ENCODE peak calls at places on chromosomes 13 and 19, in seven cellular contexts. T, M, U, K, D, C and F are unnamed samples.

GRCh38 chr13:42119091-42119490 is 70.6 kb downstream of the DGKH start:
- DNase-seq in T (no peak), M (no peak), U (no peak), K (no peak), D (no peak), C (no peak), F (no peak)

GRCh38 chr19:33040994-33041827 is 23.5 kb downstream of the RHPN2 start:
- DNase-seq in T (peak), M (no peak), U (no peak), K (no peak), D (no peak), C (no peak), F (no peak)

GRCh38 chr19:48568345-48568886 is 16.4 kb downstream of the SULT2B1 start:
- DNase-seq in T (peak), M (no peak), U (peak), K (peak), D (peak), C (peak), F (peak)

GRCh38 chr19:5103812-5104410 is 135.0 kb downstream of the KDM4B start:
- DNase-seq in T (no peak), M (no peak), U (no peak), K (no peak), D (no peak), C (no peak), F (no peak)

GRCh38 chr19:48415395-48415794 is 21.9 kb downstream of the GRIN2D start:
- DNase-seq in T (peak), M (no peak), U (peak), K (no peak), D (peak), C (peak), F (no peak)

GRCh38 chr13:70938462-70938861 is 830.2 kb upstream of the KLHL1 start:
- DNase-seq in T (no peak), M (no peak), U (no peak), K (no peak), D (no peak), C (no peak), F (no peak)

GRCh38 chr19:9958451-9958850 is 22.1 kb upstream of the OLFM2 start:
- DNase-seq in T (no peak), M (no peak), U (peak), K (no peak), D (no peak), C (no peak), F (no peak)

GRCh38 chr13:73849292-73849691 is 284.9 kb downstream of the KLF12 start:
- DNase-seq in T (peak), M (no peak), U (peak), K (no peak), D (no peak), C (no peak), F (no peak)

GRCh38 chr13:50589651-50590054 is 253.8 kb downstream of the DLEU7 start:
- DNase-seq in T (peak), M (no peak), U (peak), K (no peak), D (no peak), C (no peak), F (no peak)

GRCh38 chr19:47540748-47541147 is 25.9 kb upstream of the NAPA start:
- DNase-seq in T (no peak), M (no peak), U (peak), K (no peak), D (no peak), C (no peak), F (no peak)

GRCh38 chr13:74290324-74290773 is 156.1 kb upstream of the KLF12 start:
- DNase-seq in T (peak), M (no peak), U (peak), K (no peak), D (no peak), C (no peak), F (no peak)

GRCh38 chr19:28289294-28290063 is 923.5 kb downstream of the UQCRFS1 start:
- DNase-seq in T (no peak), M (no peak), U (no peak), K (no peak), D (no peak), C (no peak), F (no peak)

GRCh38 chr13:48431987-48432615 is 19.2 kb upstream of the LPAR6 start:
- DNase-seq in T (no peak), M (no peak), U (peak), K (no peak), D (no peak), C (no peak), F (no peak)

GRCh38 chr19:16261584-16262370 is 62.8 kb upstream of the KLF2 start:
- DNase-seq in T (no peak), M (no peak), U (no peak), K (no peak), D (no peak), C (no peak), F (no peak)

GRCh38 chr19:45477713-45478453 is 10.1 kb downstream of the FOSB start:
- DNase-seq in T (peak), M (no peak), U (no peak), K (no peak), D (no peak), C (no peak), F (no peak)

DNA sequence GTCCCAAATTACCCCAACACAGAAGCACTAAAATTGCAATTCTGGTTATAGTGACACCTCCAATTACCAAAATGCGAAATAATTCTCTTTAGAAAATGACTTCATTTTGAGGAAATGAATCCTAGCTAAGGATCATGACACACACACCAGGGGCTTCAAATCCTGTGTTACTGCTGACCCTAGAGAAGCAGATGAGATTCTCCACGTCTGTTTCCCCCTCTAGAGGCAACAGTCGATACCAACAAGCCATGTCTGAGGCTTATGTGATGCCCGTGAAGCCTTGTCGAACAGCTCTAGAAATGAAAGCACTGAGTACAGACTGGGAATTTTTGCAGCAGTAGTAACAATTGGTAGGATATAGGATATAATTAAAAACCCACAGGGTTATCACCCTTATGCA is 153.6 kb upstream of the TMTC4 start:
- DNase-seq in T (no peak), M (no peak), U (no peak), K (no peak), D (no peak), C (no peak), F (no peak)
- TF ChIP-seq CTCF in T (no peak), M (peak), U (no peak), K (no peak), D (no peak), C (no peak), F (peak)

GRCh38 chr19:13883665-13884064 is 6.7 kb downstream of the NANOS3 start:
- DNase-seq in T (no peak), M (no peak), U (no peak), K (no peak), D (no peak), C (no peak), F (no peak)
- TF ChIP-seq CTCF in T (no peak), M (peak), U (no peak), K (no peak), D (no peak), C (no peak), F (peak)

GRCh38 chr13:85430216-85430615 is 369.0 kb downstream of the SLITRK6 start:
- DNase-seq in T (no peak), M (no peak), U (no peak), K (no peak), D (no peak), C (no peak), F (no peak)
- TF ChIP-seq CTCF in T (no peak), M (no peak), U (no peak), K (no peak), D (no peak), C (no peak), F (no peak)

DNA sequence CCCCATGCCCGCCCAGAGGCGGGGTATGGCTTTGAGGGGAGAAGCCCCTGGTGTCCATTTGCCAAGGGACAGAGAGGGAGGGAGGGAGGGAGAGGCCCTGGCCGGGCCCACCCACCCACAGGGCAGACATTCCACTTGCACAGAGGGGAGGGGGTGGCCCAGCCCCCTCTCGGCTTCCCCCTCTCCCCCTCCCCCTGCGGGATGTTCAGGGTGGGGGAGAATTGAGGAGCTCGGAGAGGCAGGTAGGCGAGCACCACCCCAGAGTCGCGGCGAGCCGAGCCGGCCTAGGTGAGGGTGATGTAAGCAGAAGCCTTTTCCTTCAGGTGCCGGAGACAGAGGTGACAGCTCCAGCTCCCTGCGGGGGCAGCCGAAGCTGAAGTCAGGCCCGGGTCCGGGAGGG is 12.2 kb downstream of the DPF1 start:
- DNase-seq in T (no peak), M (no peak), U (no peak), K (no peak), D (no peak), C (no peak), F (no peak)
- TF ChIP-seq CTCF in T (no peak), M (no peak), U (no peak), K (no peak), D (no peak), C (no peak), F (no peak)

DNA sequence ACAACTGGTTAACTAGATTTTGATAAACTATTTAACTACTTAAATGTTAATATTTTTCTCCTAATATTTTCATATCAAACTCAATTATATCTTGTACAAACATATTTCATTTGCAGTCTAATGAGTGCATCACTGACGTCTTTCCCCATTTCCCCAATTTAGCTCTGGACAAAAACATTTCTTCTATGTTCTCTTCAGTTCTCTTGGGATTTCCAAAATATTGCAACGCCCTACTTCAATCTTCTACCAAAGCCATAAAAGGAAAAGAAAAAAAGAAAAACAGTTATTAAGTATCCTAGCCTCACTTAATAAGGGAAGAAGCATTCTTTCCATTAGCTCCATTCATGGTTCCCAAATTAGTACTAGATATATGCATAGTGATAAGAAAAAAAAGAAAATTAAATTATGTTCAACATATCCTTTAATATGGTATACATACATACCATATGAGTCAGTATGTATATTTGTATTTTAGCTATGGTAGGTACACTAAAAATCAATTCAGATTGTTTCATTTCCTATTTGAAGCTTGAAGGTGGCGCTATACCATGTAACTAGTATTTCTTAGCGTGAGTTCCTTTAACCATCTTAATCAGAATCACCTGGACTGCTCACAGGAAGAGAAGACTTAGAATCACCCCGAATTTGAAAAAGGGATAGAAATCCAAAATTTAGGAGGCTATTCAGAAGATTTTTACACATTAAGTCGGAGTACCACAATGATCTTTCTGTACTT is 9.9 kb downstream of the FBXL3 start:
- DNase-seq in T (no peak), M (no peak), U (no peak), K (no peak), D (no peak), C (no peak), F (no peak)
- TF ChIP-seq CTCF in T (no peak), M (no peak), U (no peak), K (no peak), D (no peak), C (no peak), F (no peak)

GRCh38 chr19:2540646-2541454 is 64.9 kb downstream of the GADD45B start:
- DNase-seq in T (peak), M (peak), U (peak), K (peak), D (peak), C (peak), F (peak)
- TF ChIP-seq CTCF in T (no peak), M (peak), U (peak), K (peak), D (peak), C (no peak), F (peak)

GRCh38 chr19:11160119-11160768 is 4.7 kb upstream of the SPC24 start:
- DNase-seq in T (no peak), M (no peak), U (peak), K (no peak), D (no peak), C (no peak), F (no peak)
- TF ChIP-seq CTCF in T (no peak), M (no peak), U (no peak), K (no peak), D (no peak), C (no peak), F (no peak)

GRCh38 chr13:66680031-66680430 is 550.1 kb downstream of the PCDH9 start:
- DNase-seq in T (no peak), M (no peak), U (no peak), K (no peak), D (no peak), C (no peak), F (no peak)
- TF ChIP-seq CTCF in T (no peak), M (no peak), U (no peak), K (no peak), D (no peak), C (no peak), F (no peak)